ENCODE peak calls at places on chromosome 16, in four cellular contexts. K, U, M and V are unnamed samples.

GRCh38 chr16:8923199-8923598 is 40.5 kb downstream of the USP7 start:
- DNase-seq in M (no peak), U (no peak), K (no peak), V (no peak)

GRCh38 chr16:512802-513201 is 14.7 kb upstream of the CAPN15 start:
- DNase-seq in U (no peak), M (no peak), K (no peak), V (no peak)

GRCh38 chr16:49333268-49333597 is 40.4 kb upstream of the C16orf78 start:
- DNase-seq in K (no peak), U (no peak), M (no peak), V (no peak)

GRCh38 chr16:78669994-78670393 is 570.5 kb downstream of the WWOX start:
- DNase-seq in M (no peak), U (no peak), K (no peak), V (no peak)

GRCh38 chr16:675884-676564 is 553 bp downstream of the RHBDL1 start:
- DNase-seq in K (no peak), M (no peak), U (no peak), V (no peak)

GRCh38 chr16:79713609-79714309 is 113.2 kb upstream of the MAF start:
- DNase-seq in K (no peak), M (no peak), U (no peak), V (no peak)

GRCh38 chr16:46908540-46909372 is 24.6 kb downstream of the GPT2 start:
- DNase-seq in M (peak; percentile 57), K (peak; percentile 69), U (no peak), V (peak; percentile 58)

GRCh38 chr16:72061564-72061963 is 1.5 kb upstream of the HPR start:
- DNase-seq in U (no peak), K (no peak), M (no peak), V (no peak)

GRCh38 chr16:70723740-70724145 is 37.9 kb upstream of the MTSS2 start:
- DNase-seq in U (no peak), M (no peak), K (no peak), V (no peak)

GRCh38 chr16:69194488-69194887 is 7.5 kb downstream of the SNTB2 start:
- DNase-seq in M (no peak), U (no peak), K (no peak), V (no peak)

GRCh38 chr16:89442990-89443726 is 47.2 kb downstream of the ANKRD11 start:
- DNase-seq in K (no peak), M (peak; percentile 37), U (no peak), V (peak; percentile 97)
- TF ChIP-seq JUND in K (no peak), M (no peak), U (no peak), V (no peak)

DNA sequence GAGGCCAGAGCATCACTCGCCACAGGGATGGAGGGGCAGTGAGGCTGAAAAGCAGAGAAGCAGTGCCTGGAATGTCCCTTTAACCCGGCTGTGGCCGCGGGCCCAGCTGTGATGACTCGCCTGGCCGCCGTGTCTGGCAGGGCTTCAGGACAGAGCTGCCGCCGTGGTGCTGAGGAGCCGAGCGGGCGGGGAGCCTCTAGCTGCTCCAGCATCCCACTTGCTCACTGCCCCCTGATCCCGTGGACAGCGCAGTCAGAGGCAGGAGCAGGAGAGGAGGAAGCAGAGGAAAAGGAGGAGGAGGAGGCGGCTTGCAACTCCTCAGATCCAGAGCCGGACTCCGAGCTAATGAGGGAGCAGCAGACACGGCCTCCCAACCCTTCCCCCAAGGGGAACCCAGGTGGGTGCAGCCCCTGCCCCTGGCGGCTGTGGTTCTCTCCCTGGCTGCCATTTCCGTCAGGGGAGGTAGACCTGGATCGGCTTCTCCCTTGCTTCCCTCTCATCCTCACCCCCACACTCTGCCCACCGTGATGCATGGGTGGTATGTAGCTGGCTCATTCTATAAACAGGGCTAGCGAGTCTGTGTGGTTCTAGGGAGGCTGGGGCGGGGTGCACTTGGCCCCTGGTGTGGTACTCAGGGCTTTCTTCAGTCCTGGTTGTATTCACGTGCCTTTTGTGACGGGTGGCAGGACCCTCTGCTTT is 165.7 kb downstream of the CMIP start:
- DNase-seq in K (no peak), U (no peak), M (no peak), V (no peak)
- TF ChIP-seq JUND in K (no peak), U (no peak), M (no peak), V (no peak)

GRCh38 chr16:4768549-4769305 is 1.8 kb upstream of the ZNF500 start:
- DNase-seq in M (peak; percentile 90), K (peak; percentile 93), U (peak; percentile 76), V (peak; percentile 90)
- TF ChIP-seq JUND in M (no peak), K (no peak), U (no peak), V (no peak)

GRCh38 chr16:4488486-4488967 is 12.3 kb downstream of the HMOX2 start:
- DNase-seq in U (no peak), K (no peak), M (no peak), V (no peak)

GRCh38 chr16:4487955-4488481 is 11.8 kb downstream of the HMOX2 start:
- DNase-seq in M (no peak), U (no peak), K (no peak), V (no peak)

GRCh38 chr16:4486126-4486893 is 10.1 kb downstream of the HMOX2 start:
- DNase-seq in M (no peak), U (no peak), K (no peak), V (no peak)

GRCh38 chr16:4491898-4492297 is 15.7 kb downstream of the HMOX2 start:
- DNase-seq in M (no peak), K (no peak), U (no peak), V (no peak)

GRCh38 chr16:4489030-4489429 is 12.8 kb downstream of the HMOX2 start:
- DNase-seq in U (no peak), K (no peak), M (no peak), V (no peak)
- TF ChIP-seq JUND in U (no peak), K (no peak), M (no peak), V (no peak)

DNA sequence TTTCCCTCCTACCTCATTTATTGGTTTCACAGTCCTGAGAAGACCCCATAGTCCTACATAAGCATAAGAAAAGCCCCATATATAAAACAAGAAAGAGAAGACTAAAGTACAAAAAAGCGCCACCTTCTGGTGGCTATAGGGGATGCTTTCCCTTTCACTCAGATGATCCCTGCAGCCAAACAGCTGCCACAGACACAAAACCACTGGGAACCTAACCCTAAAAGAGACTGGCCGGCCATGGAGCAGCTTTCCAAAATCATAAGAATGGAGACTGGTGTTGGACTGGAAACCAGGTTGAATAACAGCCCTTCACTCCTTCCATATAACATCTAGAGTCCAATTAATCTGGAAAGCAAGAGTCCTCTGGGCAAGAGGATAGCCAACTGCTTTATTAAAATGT is 11.4 kb downstream of the DYNC1LI2 start:
- DNase-seq in M (no peak), U (no peak), K (peak; percentile 61), V (peak; percentile 48)
- TF ChIP-seq JUND in M (no peak), U (no peak), K (no peak), V (no peak)

GRCh38 chr16:89841275-89841674 is 13.0 kb downstream of the SPIRE2 start:
- DNase-seq in U (no peak), M (no peak), K (no peak), V (no peak)
- TF ChIP-seq JUND in U (no peak), M (no peak), K (no peak), V (no peak)

GRCh38 chr16:3646348-3646920 is 8.1 kb upstream of the DNASE1 start:
- DNase-seq in K (peak; percentile 52), M (peak; percentile 51), U (no peak), V (peak; percentile 79)
- TF ChIP-seq JUND in K (peak; percentile 83), M (peak; percentile 77), U (no peak), V (peak; percentile 71)

DNA sequence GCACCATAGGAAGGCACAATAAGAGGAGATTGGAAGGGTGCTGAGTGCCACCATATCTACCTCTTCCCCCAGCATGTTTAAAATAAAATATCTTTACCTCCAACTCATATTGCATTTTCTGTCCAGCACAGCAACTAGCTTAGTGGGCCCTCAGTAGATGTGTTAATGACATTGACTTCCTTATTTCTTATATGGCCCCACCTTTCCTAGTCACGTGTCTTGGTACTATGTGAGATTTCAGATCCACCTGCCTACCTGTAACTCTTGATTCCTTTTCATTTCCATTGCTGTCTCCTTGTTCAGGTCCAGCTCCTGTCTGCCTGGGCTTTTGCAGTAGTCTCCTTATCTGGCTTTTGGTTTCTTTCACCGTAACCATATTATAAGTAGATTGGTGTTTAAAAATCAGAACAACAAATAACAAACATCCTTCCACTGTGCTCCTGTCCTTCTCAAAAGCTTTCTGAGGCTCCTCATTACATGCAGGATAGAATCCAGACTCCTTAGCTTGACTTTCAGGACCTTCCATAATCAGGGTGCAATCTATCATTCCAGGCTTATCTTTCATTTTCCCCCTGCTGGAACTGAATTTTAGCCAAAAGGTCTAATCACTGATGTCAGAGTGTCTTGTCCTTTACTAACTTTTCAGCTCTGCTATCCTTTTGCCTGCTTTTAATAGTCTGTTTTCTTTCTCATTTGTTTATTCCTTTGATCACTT is 71.3 kb downstream of the FTO start:
- DNase-seq in U (no peak), M (no peak), K (no peak), V (peak; percentile 80)
- TF ChIP-seq JUND in U (no peak), M (no peak), K (no peak), V (peak; percentile 85)

GRCh38 chr16:84929421-84930297 is 81.7 kb downstream of the ZDHHC7 start:
- DNase-seq in K (peak; percentile 89), U (no peak), M (no peak), V (no peak)
- TF ChIP-seq JUND in K (no peak), U (no peak), M (no peak), V (no peak)

DNA sequence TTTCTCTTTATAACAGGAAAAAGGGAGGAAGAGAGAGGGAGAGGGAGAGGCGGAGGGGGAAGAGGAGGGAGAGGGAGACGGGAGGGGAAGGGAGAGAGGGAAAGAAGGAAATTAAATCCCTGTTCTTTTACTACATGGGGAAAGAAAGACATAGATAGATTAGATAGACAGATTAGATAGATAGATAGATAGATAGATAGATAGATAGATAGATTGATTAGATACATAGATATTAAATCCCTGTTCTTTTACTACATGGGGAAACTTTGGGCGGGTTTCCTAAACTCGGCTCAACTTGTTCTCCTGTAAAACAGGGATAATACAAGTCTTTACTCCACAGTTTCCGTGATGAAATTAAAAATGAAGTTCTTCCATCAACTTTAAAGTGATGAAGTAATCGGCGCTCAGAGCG is 661 bp downstream of the RFWD3 start:
- DNase-seq in M (no peak), K (no peak), U (no peak), V (no peak)
- TF ChIP-seq JUND in M (no peak), K (no peak), U (no peak), V (no peak)